ENCODE peak calls at places on chromosomes 7 and 10, in nine cellular contexts. P is astrocyte of the spinal cord; O is lower leg skin; D is fibroblast of mammary gland; L is NCI-H526 treated with DMSO at 0.1 percent for 48 hours; H is dorsolateral prefrontal cortex; J is omental fat pad; I is effector memory CD8-positive, alpha-beta T cell; Y is stimulated activated CD8-positive, alpha-beta memory T cell treated with anti-CD3 and anti-CD28 coated beads, Interleukin-15, amount 100 ng/mL, for 24 hours. Q is an unnamed sample.

GRCh38 chr7:114979803-114980507 is 58.1 kb downstream of the MDFIC start:
- DNase-seq in O (no peak), J (no peak), P (no peak), H (no peak), I (no peak), D (no peak), L (no peak), Y (no peak), Q (no peak)

GRCh38 chr7:47332213-47332612 is 249.7 kb downstream of the TNS3 start:
- DNase-seq in P (no peak), I (no peak), L (no peak), D (no peak), H (no peak), J (no peak), Y (no peak), O (peak), Q (no peak)

GRCh38 chr10:35563266-35563891 is 41.8 kb upstream of the GJD4 start:
- DNase-seq in H (peak), P (peak), L (peak), J (no peak), O (peak), Y (peak), D (peak), I (no peak), Q (peak)

GRCh38 chr10:97851341-97852001 is 1.8 kb downstream of the GOLGA7B start:
- DNase-seq in H (peak), D (no peak), I (no peak), P (no peak), L (no peak), Y (no peak), J (no peak), O (no peak), Q (no peak)

GRCh38 chr7:5636446-5636835 is 145.0 kb downstream of the RNF216 start:
- DNase-seq in D (peak), J (no peak), L (no peak), Y (no peak), O (no peak), I (no peak), P (no peak), H (no peak), Q (no peak)

GRCh38 chr7:140898794-140899548 is 25.8 kb downstream of the BRAF start:
- DNase-seq in P (no peak), Y (no peak), L (no peak), H (no peak), O (no peak), I (no peak), J (no peak), D (peak), Q (no peak)

GRCh38 chr10:126702181-126702580 is 31.7 kb upstream of the C10orf90 start:
- DNase-seq in H (no peak), Y (no peak), J (no peak), D (peak), P (peak), L (no peak), I (no peak), O (no peak), Q (no peak)

GRCh38 chr10:29555746-29556481 is 78.9 kb downstream of the SVIL start:
- DNase-seq in D (peak), L (no peak), J (no peak), O (peak), P (peak), Y (no peak), I (no peak), H (no peak), Q (no peak)

GRCh38 chr10:20489961-20490360 is 407.1 kb downstream of the NEBL start:
- DNase-seq in O (no peak), L (no peak), D (no peak), H (no peak), Y (no peak), I (no peak), J (no peak), P (peak), Q (no peak)

GRCh38 chr7:131502810-131503545 is 53.5 kb downstream of the PODXL start:
- DNase-seq in H (no peak), D (peak), J (no peak), Y (no peak), P (peak), L (no peak), O (peak), I (no peak), Q (peak)

GRCh38 chr7:140348161-140348849 is 50.0 kb downstream of the SLC37A3 start:
- DNase-seq in D (peak), L (no peak), Y (no peak), P (peak), O (no peak), J (no peak), H (no peak), I (no peak), Q (no peak)

GRCh38 chr7:101138149-101138870 is 11.4 kb downstream of the SERPINE1 start:
- DNase-seq in L (no peak), J (peak), H (no peak), O (peak), D (peak), Y (peak), I (peak), P (peak), Q (peak)

GRCh38 chr10:26799342-26799741 is 61.4 kb downstream of the ABI1 start:
- DNase-seq in H (no peak), O (no peak), J (no peak), L (no peak), P (no peak), Y (no peak), I (no peak), D (no peak), Q (no peak)